ENCODE peak calls at places on chromosomes 13 and 19, in ten cellular contexts. E is activated T-cell treated with anti-CD3 and anti-CD28 coated beads for 1 hour, W is smooth muscle cell of the brain vasculature, O is ELF-1, V is left cardiac atrium, M is NCI-H187 treated with DMSO at 0.1 percent for 48 hours, L is cardiac fibroblast, Q is Kasumi-1, J is iPS DF 6.9, T is SK-N-SH. X is an unnamed sample.

GRCh38 chr19:43589277-43589676 is 6.7 kb downstream of the IRGQ start:
- DNase-seq in T (no peak), L (no peak), E (no peak), M (no peak), W (no peak), O (no peak), Q (no peak), V (no peak), J (no peak), X (no peak)

GRCh38 chr13:76014618-76015315 is 378.6 kb downstream of the LMO7 start:
- DNase-seq in O (no peak), W (no peak), T (no peak), E (no peak), L (peak), J (no peak), M (no peak), V (no peak), Q (no peak), X (no peak)

GRCh38 chr19:18474366-18474887 is 36.5 kb upstream of the ISYNA1 start:
- DNase-seq in E (no peak), J (no peak), W (no peak), V (no peak), L (no peak), T (no peak), Q (no peak), O (no peak), M (no peak), X (no peak)

GRCh38 chr19:49151339-49152217 is 3.6 kb downstream of the HRC start:
- DNase-seq in W (no peak), V (peak), J (no peak), T (peak), Q (no peak), L (peak), M (peak), E (no peak), O (peak), X (no peak)

GRCh38 chr13:109773276-109773675 is 13.1 kb downstream of the IRS2 start:
- DNase-seq in Q (no peak), L (no peak), T (no peak), W (no peak), E (no peak), O (no peak), M (no peak), V (no peak), J (no peak), X (no peak)

GRCh38 chr19:55082023-55082851 is 6.6 kb downstream of the EPS8L1 start:
- DNase-seq in J (no peak), O (peak), M (no peak), Q (peak), L (peak), W (no peak), T (peak), E (no peak), V (peak), X (no peak)

GRCh38 chr19:47094557-47095517 is 18.7 kb downstream of the ZC3H4 start:
- DNase-seq in O (no peak), M (no peak), J (no peak), V (no peak), Q (peak), L (no peak), E (no peak), T (no peak), W (no peak), X (no peak)

GRCh38 chr13:51222510-51223283 is 499 bp downstream of the FAM124A start:
- DNase-seq in O (peak), L (no peak), Q (no peak), W (no peak), E (no peak), V (peak), M (no peak), J (no peak), T (no peak), X (peak)

GRCh38 chr19:56692496-56692895 is 20.9 kb upstream of the ZNF835 start:
- DNase-seq in E (no peak), O (no peak), J (no peak), L (no peak), M (no peak), V (no peak), W (no peak), T (no peak), Q (no peak), X (peak)

GRCh38 chr13:20190481-20191310 is 2.0 kb downstream of the GJB2 start:
- DNase-seq in M (no peak), L (peak), O (no peak), V (no peak), W (no peak), T (no peak), J (no peak), E (no peak), Q (no peak), X (no peak)

GRCh38 chr13:51564671-51565070 is 19.6 kb upstream of the WDFY2 start:
- DNase-seq in M (no peak), O (no peak), J (no peak), W (no peak), Q (no peak), L (no peak), E (no peak), T (no peak), V (no peak), X (no peak)

GRCh38 chr19:46626441-46626840 is 1.6 kb upstream of the PTGIR start:
- DNase-seq in V (no peak), T (peak), J (no peak), L (no peak), Q (no peak), M (no peak), O (no peak), W (no peak), E (no peak), X (no peak)